ENCODE peak calls at places on chromosomes 1 and 21, in ten cellular contexts. One of them, this sample, is unnamed.

GRCh38 chr1:212437179-212437798 is 4.6 kb downstream of the NENF start:
- DNase-seq in left cardiac atrium: no peak
- DNase-seq in hepatocyte: no peak
- DNase-seq in hippocampal formation: no peak
- DNase-seq in amniotic stem cell: no peak
- DNase-seq in NCI-H2107: no peak
- DNase-seq in iris pigment epithelial cell: no peak
- DNase-seq in LHCN-M2: no peak
- DNase-seq in stromal cell of bone marrow: no peak
- DNase-seq in right atrium auricular region: no peak
- DNase-seq in this sample: no peak

GRCh38 chr1:41238311-41239094 is 3.6 kb downstream of the SCMH1 start:
- DNase-seq in right atrium auricular region: no peak
- DNase-seq in NCI-H2107: no peak
- DNase-seq in hippocampal formation: no peak
- DNase-seq in amniotic stem cell: no peak
- DNase-seq in LHCN-M2: no peak
- DNase-seq in hepatocyte: peak; percentile 14
- DNase-seq in stromal cell of bone marrow: no peak
- DNase-seq in iris pigment epithelial cell: peak; percentile 42
- DNase-seq in left cardiac atrium: no peak
- DNase-seq in this sample: no peak

GRCh38 chr21:36718951-36719501 is 20.1 kb downstream of the SIM2 start:
- DNase-seq in LHCN-M2: peak; percentile 40
- DNase-seq in stromal cell of bone marrow: no peak
- DNase-seq in right atrium auricular region: no peak
- DNase-seq in iris pigment epithelial cell: no peak
- DNase-seq in hippocampal formation: peak; percentile 62
- DNase-seq in left cardiac atrium: no peak
- DNase-seq in hepatocyte: no peak
- DNase-seq in NCI-H2107: no peak
- DNase-seq in amniotic stem cell: no peak
- DNase-seq in this sample: no peak

GRCh38 chr1:172467446-172467845 is 23.6 kb upstream of the PIGC start:
- DNase-seq in LHCN-M2: peak; percentile 33
- DNase-seq in amniotic stem cell: no peak
- DNase-seq in right atrium auricular region: no peak
- DNase-seq in NCI-H2107: no peak
- DNase-seq in hippocampal formation: no peak
- DNase-seq in stromal cell of bone marrow: no peak
- DNase-seq in hepatocyte: no peak
- DNase-seq in iris pigment epithelial cell: no peak
- DNase-seq in left cardiac atrium: no peak
- DNase-seq in this sample: no peak

GRCh38 chr1:38004284-38005101 is 821 bp downstream of the FHL3 start:
- DNase-seq in hippocampal formation: no peak
- DNase-seq in LHCN-M2: no peak
- DNase-seq in iris pigment epithelial cell: no peak
- DNase-seq in hepatocyte: no peak
- DNase-seq in stromal cell of bone marrow: no peak
- DNase-seq in right atrium auricular region: peak; percentile 59
- DNase-seq in amniotic stem cell: no peak
- DNase-seq in left cardiac atrium: no peak
- DNase-seq in NCI-H2107: no peak
- DNase-seq in this sample: no peak

GRCh38 chr21:43971201-43971991 is 40.7 kb upstream of the TRAPPC10 start:
- DNase-seq in right atrium auricular region: no peak
- DNase-seq in hippocampal formation: no peak
- DNase-seq in stromal cell of bone marrow: no peak
- DNase-seq in NCI-H2107: no peak
- DNase-seq in left cardiac atrium: no peak
- DNase-seq in iris pigment epithelial cell: no peak
- DNase-seq in hepatocyte: no peak
- DNase-seq in LHCN-M2: no peak
- DNase-seq in amniotic stem cell: no peak
- DNase-seq in this sample: peak; percentile 70

GRCh38 chr21:39060485-39061099 is 122.7 kb downstream of the PSMG1 start:
- DNase-seq in NCI-H2107: no peak
- DNase-seq in hepatocyte: no peak
- DNase-seq in right atrium auricular region: no peak
- DNase-seq in amniotic stem cell: no peak
- DNase-seq in LHCN-M2: no peak
- DNase-seq in iris pigment epithelial cell: no peak
- DNase-seq in hippocampal formation: no peak
- DNase-seq in stromal cell of bone marrow: no peak
- DNase-seq in left cardiac atrium: no peak
- DNase-seq in this sample: no peak

GRCh38 chr1:162951553-162952315 is 90.8 kb upstream of the CCDC190 start:
- DNase-seq in NCI-H2107: no peak
- DNase-seq in hepatocyte: no peak
- DNase-seq in iris pigment epithelial cell: peak; percentile 46
- DNase-seq in stromal cell of bone marrow: no peak
- DNase-seq in right atrium auricular region: no peak
- DNase-seq in LHCN-M2: peak; percentile 30
- DNase-seq in amniotic stem cell: no peak
- DNase-seq in left cardiac atrium: no peak
- DNase-seq in hippocampal formation: no peak
- DNase-seq in this sample: no peak

GRCh38 chr1:156657161-156657970 is 15.4 kb downstream of the BCAN start:
- DNase-seq in amniotic stem cell: no peak
- DNase-seq in stromal cell of bone marrow: peak; percentile 31
- DNase-seq in iris pigment epithelial cell: peak; percentile 37
- DNase-seq in LHCN-M2: peak; percentile 49
- DNase-seq in NCI-H2107: no peak
- DNase-seq in right atrium auricular region: peak; percentile 85
- DNase-seq in hippocampal formation: peak; percentile 65
- DNase-seq in hepatocyte: peak; percentile 85
- DNase-seq in left cardiac atrium: peak; percentile 81
- DNase-seq in this sample: no peak

GRCh38 chr1:177278626-177279390 is 108.0 kb downstream of the BRINP2 start:
- DNase-seq in NCI-H2107: no peak
- DNase-seq in left cardiac atrium: no peak
- DNase-seq in right atrium auricular region: no peak
- DNase-seq in LHCN-M2: peak; percentile 92
- DNase-seq in hepatocyte: peak; percentile 48
- DNase-seq in iris pigment epithelial cell: peak; percentile 83
- DNase-seq in amniotic stem cell: no peak
- DNase-seq in hippocampal formation: no peak
- DNase-seq in stromal cell of bone marrow: no peak
- DNase-seq in this sample: no peak

GRCh38 chr1:164912290-164912689 is 353.3 kb downstream of the PBX1 start:
- DNase-seq in right atrium auricular region: no peak
- DNase-seq in NCI-H2107: peak; percentile 31
- DNase-seq in stromal cell of bone marrow: no peak
- DNase-seq in LHCN-M2: no peak
- DNase-seq in amniotic stem cell: no peak
- DNase-seq in left cardiac atrium: no peak
- DNase-seq in iris pigment epithelial cell: no peak
- DNase-seq in hippocampal formation: no peak
- DNase-seq in hepatocyte: no peak
- DNase-seq in this sample: no peak

GRCh38 chr1:9244501-9245229 is 10.1 kb downstream of the H6PD start:
- DNase-seq in LHCN-M2: no peak
- DNase-seq in NCI-H2107: no peak
- DNase-seq in left cardiac atrium: no peak
- DNase-seq in iris pigment epithelial cell: peak; percentile 72
- DNase-seq in right atrium auricular region: no peak
- DNase-seq in amniotic stem cell: no peak
- DNase-seq in hepatocyte: no peak
- DNase-seq in hippocampal formation: no peak
- DNase-seq in stromal cell of bone marrow: no peak
- DNase-seq in this sample: peak; percentile 90

GRCh38 chr1:45792744-45793143 is 10.7 kb upstream of the MAST2 start:
- DNase-seq in amniotic stem cell: no peak
- DNase-seq in hippocampal formation: no peak
- DNase-seq in NCI-H2107: no peak
- DNase-seq in LHCN-M2: no peak
- DNase-seq in left cardiac atrium: no peak
- DNase-seq in hepatocyte: no peak
- DNase-seq in stromal cell of bone marrow: no peak
- DNase-seq in iris pigment epithelial cell: no peak
- DNase-seq in right atrium auricular region: no peak
- DNase-seq in this sample: no peak

GRCh38 chr1:233440952-233441401 is 113.5 kb downstream of the MAP3K21 start:
- DNase-seq in hepatocyte: peak; percentile 88
- DNase-seq in stromal cell of bone marrow: peak; percentile 39
- DNase-seq in hippocampal formation: no peak
- DNase-seq in NCI-H2107: peak; percentile 56
- DNase-seq in amniotic stem cell: peak; percentile 70
- DNase-seq in LHCN-M2: peak; percentile 35
- DNase-seq in left cardiac atrium: no peak
- DNase-seq in iris pigment epithelial cell: peak; percentile 65
- DNase-seq in right atrium auricular region: no peak
- DNase-seq in this sample: no peak

GRCh38 chr1:24301395-24302175 is 17.6 kb upstream of the GRHL3 start:
- DNase-seq in left cardiac atrium: no peak
- DNase-seq in iris pigment epithelial cell: peak; percentile 40
- DNase-seq in hippocampal formation: no peak
- DNase-seq in NCI-H2107: no peak
- DNase-seq in hepatocyte: no peak
- DNase-seq in amniotic stem cell: no peak
- DNase-seq in right atrium auricular region: no peak
- DNase-seq in stromal cell of bone marrow: no peak
- DNase-seq in LHCN-M2: no peak
- DNase-seq in this sample: no peak

GRCh38 chr21:34670962-34671348 is 2.2 kb downstream of the CLIC6 start:
- DNase-seq in right atrium auricular region: no peak
- DNase-seq in amniotic stem cell: no peak
- DNase-seq in LHCN-M2: no peak
- DNase-seq in left cardiac atrium: no peak
- DNase-seq in iris pigment epithelial cell: no peak
- DNase-seq in hepatocyte: no peak
- DNase-seq in NCI-H2107: no peak
- DNase-seq in hippocampal formation: no peak
- DNase-seq in stromal cell of bone marrow: no peak
- DNase-seq in this sample: no peak

GRCh38 chr1:52098139-52098871 is 42.2 kb downstream of the BTF3L4 start:
- DNase-seq in hepatocyte: no peak
- DNase-seq in left cardiac atrium: no peak
- DNase-seq in amniotic stem cell: no peak
- DNase-seq in right atrium auricular region: no peak
- DNase-seq in hippocampal formation: no peak
- DNase-seq in LHCN-M2: no peak
- DNase-seq in iris pigment epithelial cell: no peak
- DNase-seq in stromal cell of bone marrow: no peak
- DNase-seq in NCI-H2107: peak; percentile 19
- DNase-seq in this sample: no peak

GRCh38 chr1:52738148-52738547 is 11.9 kb downstream of the ZYG11B start:
- DNase-seq in hepatocyte: no peak
- DNase-seq in stromal cell of bone marrow: no peak
- DNase-seq in iris pigment epithelial cell: no peak
- DNase-seq in NCI-H2107: no peak
- DNase-seq in right atrium auricular region: no peak
- DNase-seq in amniotic stem cell: no peak
- DNase-seq in left cardiac atrium: no peak
- DNase-seq in LHCN-M2: no peak
- DNase-seq in hippocampal formation: no peak
- DNase-seq in this sample: no peak

GRCh38 chr1:160428655-160429054 is 28.3 kb downstream of the VANGL2 start:
- DNase-seq in NCI-H2107: peak; percentile 66
- DNase-seq in hepatocyte: peak; percentile 79
- DNase-seq in right atrium auricular region: no peak
- DNase-seq in amniotic stem cell: no peak
- DNase-seq in left cardiac atrium: peak; percentile 58
- DNase-seq in hippocampal formation: peak; percentile 27
- DNase-seq in stromal cell of bone marrow: peak; percentile 17
- DNase-seq in LHCN-M2: peak; percentile 32
- DNase-seq in iris pigment epithelial cell: peak; percentile 49
- DNase-seq in this sample: no peak

GRCh38 chr1:186978596-186979556 is 150.1 kb downstream of the PLA2G4A start:
- DNase-seq in hepatocyte: no peak
- DNase-seq in amniotic stem cell: no peak
- DNase-seq in right atrium auricular region: no peak
- DNase-seq in hippocampal formation: no peak
- DNase-seq in iris pigment epithelial cell: no peak
- DNase-seq in left cardiac atrium: no peak
- DNase-seq in NCI-H2107: no peak
- DNase-seq in LHCN-M2: no peak
- DNase-seq in stromal cell of bone marrow: peak; percentile 41
- DNase-seq in this sample: no peak

GRCh38 chr1:230878584-230878975 is 10.3 kb upstream of the C1orf198 start:
- DNase-seq in hippocampal formation: no peak
- DNase-seq in iris pigment epithelial cell: peak; percentile 38
- DNase-seq in NCI-H2107: no peak
- DNase-seq in LHCN-M2: peak; percentile 12
- DNase-seq in right atrium auricular region: no peak
- DNase-seq in amniotic stem cell: peak; percentile 36
- DNase-seq in hepatocyte: peak; percentile 20
- DNase-seq in left cardiac atrium: no peak
- DNase-seq in stromal cell of bone marrow: peak; percentile 53
- DNase-seq in this sample: no peak

GRCh38 chr1:117780981-117781475 is 148.4 kb downstream of the GDAP2 start:
- DNase-seq in amniotic stem cell: no peak
- DNase-seq in stromal cell of bone marrow: no peak
- DNase-seq in LHCN-M2: no peak
- DNase-seq in left cardiac atrium: no peak
- DNase-seq in hippocampal formation: no peak
- DNase-seq in NCI-H2107: no peak
- DNase-seq in right atrium auricular region: no peak
- DNase-seq in iris pigment epithelial cell: no peak
- DNase-seq in hepatocyte: peak; percentile 36
- DNase-seq in this sample: no peak

GRCh38 chr1:59026472-59026948 is 242.7 kb upstream of the JUN start:
- DNase-seq in stromal cell of bone marrow: peak; percentile 82
- DNase-seq in hippocampal formation: no peak
- DNase-seq in iris pigment epithelial cell: peak; percentile 87
- DNase-seq in right atrium auricular region: no peak
- DNase-seq in hepatocyte: no peak
- DNase-seq in LHCN-M2: peak; percentile 51
- DNase-seq in amniotic stem cell: no peak
- DNase-seq in NCI-H2107: no peak
- DNase-seq in left cardiac atrium: no peak
- DNase-seq in this sample: no peak

GRCh38 chr21:26739189-26739588 is 106.0 kb downstream of the ADAMTS1 start:
- DNase-seq in left cardiac atrium: no peak
- DNase-seq in amniotic stem cell: no peak
- DNase-seq in hepatocyte: peak; percentile 35
- DNase-seq in iris pigment epithelial cell: peak; percentile 78
- DNase-seq in hippocampal formation: no peak
- DNase-seq in stromal cell of bone marrow: no peak
- DNase-seq in LHCN-M2: no peak
- DNase-seq in right atrium auricular region: no peak
- DNase-seq in NCI-H2107: no peak
- DNase-seq in this sample: no peak

GRCh38 chr1:157966034-157966671 is 27.3 kb upstream of the KIRREL1 start:
- DNase-seq in stromal cell of bone marrow: no peak
- DNase-seq in NCI-H2107: no peak
- DNase-seq in right atrium auricular region: no peak
- DNase-seq in iris pigment epithelial cell: peak; percentile 87
- DNase-seq in hepatocyte: peak; percentile 86
- DNase-seq in amniotic stem cell: no peak
- DNase-seq in left cardiac atrium: no peak
- DNase-seq in hippocampal formation: no peak
- DNase-seq in LHCN-M2: peak; percentile 22
- DNase-seq in this sample: no peak

GRCh38 chr1:66446261-66447001 is 87.5 kb upstream of the SGIP1 start:
- DNase-seq in right atrium auricular region: no peak
- DNase-seq in amniotic stem cell: no peak
- DNase-seq in iris pigment epithelial cell: peak; percentile 68
- DNase-seq in LHCN-M2: peak; percentile 75
- DNase-seq in left cardiac atrium: no peak
- DNase-seq in stromal cell of bone marrow: peak; percentile 47
- DNase-seq in NCI-H2107: peak; percentile 57
- DNase-seq in hepatocyte: peak; percentile 76
- DNase-seq in hippocampal formation: no peak
- DNase-seq in this sample: peak; percentile 47

GRCh38 chr1:27539901-27540861 is 50.2 kb upstream of the WASF2 start:
- DNase-seq in amniotic stem cell: peak; percentile 91
- DNase-seq in LHCN-M2: peak; percentile 99
- DNase-seq in NCI-H2107: no peak
- DNase-seq in right atrium auricular region: no peak
- DNase-seq in hippocampal formation: no peak
- DNase-seq in iris pigment epithelial cell: no peak
- DNase-seq in hepatocyte: no peak
- DNase-seq in stromal cell of bone marrow: peak; percentile 70
- DNase-seq in left cardiac atrium: no peak
- DNase-seq in this sample: no peak

GRCh38 chr1:72530646-72531045 is 248.3 kb upstream of the NEGR1 start:
- DNase-seq in NCI-H2107: no peak
- DNase-seq in hepatocyte: no peak
- DNase-seq in iris pigment epithelial cell: peak; percentile 1
- DNase-seq in amniotic stem cell: no peak
- DNase-seq in right atrium auricular region: no peak
- DNase-seq in hippocampal formation: no peak
- DNase-seq in left cardiac atrium: no peak
- DNase-seq in LHCN-M2: peak; percentile 18
- DNase-seq in stromal cell of bone marrow: no peak
- DNase-seq in this sample: no peak